ENCODE peak calls at places on chromosomes 16 and 17, in five cellular contexts. One of them, this sample, is unnamed.

GRCh38 chr17:4007346-4008081 is 43.3 kb upstream of the ATP2A3 start:
- DNase-seq in B cell: no peak
- DNase-seq in HFFc6: no peak
- DNase-seq in stimulated activated naive B cell treated with anti-CD40 and anti-IgM and Interleukin-4, amounts not matched to agents 10 μg/mL and 1 μg/mL and 100 μg/mL, for 72 hours: no peak
- DNase-seq in activated CD8-positive, alpha-beta memory T cell treated with anti-CD3 and anti-CD28 coated beads for 1 hour: no peak
- DNase-seq in this sample: no peak

GRCh38 chr16:66605177-66605999 is 884 bp downstream of the CMTM3 start:
- DNase-seq in HFFc6: peak
- DNase-seq in activated CD8-positive, alpha-beta memory T cell treated with anti-CD3 and anti-CD28 coated beads for 1 hour: no peak
- DNase-seq in B cell: peak
- DNase-seq in stimulated activated naive B cell treated with anti-CD40 and anti-IgM and Interleukin-4, amounts not matched to agents 10 μg/mL and 1 μg/mL and 100 μg/mL, for 72 hours: no peak
- DNase-seq in this sample: peak

GRCh38 chr17:17824119-17824779 is 12.5 kb downstream of the SREBF1 start:
- DNase-seq in HFFc6: no peak
- DNase-seq in B cell: no peak
- DNase-seq in activated CD8-positive, alpha-beta memory T cell treated with anti-CD3 and anti-CD28 coated beads for 1 hour: no peak
- DNase-seq in stimulated activated naive B cell treated with anti-CD40 and anti-IgM and Interleukin-4, amounts not matched to agents 10 μg/mL and 1 μg/mL and 100 μg/mL, for 72 hours: peak
- DNase-seq in this sample: no peak

GRCh38 chr17:80524150-80524712 is 20.4 kb upstream of the RPTOR start:
- DNase-seq in stimulated activated naive B cell treated with anti-CD40 and anti-IgM and Interleukin-4, amounts not matched to agents 10 μg/mL and 1 μg/mL and 100 μg/mL, for 72 hours: no peak
- DNase-seq in HFFc6: no peak
- DNase-seq in B cell: no peak
- DNase-seq in activated CD8-positive, alpha-beta memory T cell treated with anti-CD3 and anti-CD28 coated beads for 1 hour: no peak
- DNase-seq in this sample: no peak

GRCh38 chr16:89314357-89314756 is 96.9 kb downstream of the ZNF778 start:
- DNase-seq in HFFc6: no peak
- DNase-seq in B cell: no peak
- DNase-seq in stimulated activated naive B cell treated with anti-CD40 and anti-IgM and Interleukin-4, amounts not matched to agents 10 μg/mL and 1 μg/mL and 100 μg/mL, for 72 hours: no peak
- DNase-seq in activated CD8-positive, alpha-beta memory T cell treated with anti-CD3 and anti-CD28 coated beads for 1 hour: no peak
- DNase-seq in this sample: no peak

GRCh38 chr16:50505714-50506542 is 42.3 kb upstream of the NKD1 start:
- DNase-seq in stimulated activated naive B cell treated with anti-CD40 and anti-IgM and Interleukin-4, amounts not matched to agents 10 μg/mL and 1 μg/mL and 100 μg/mL, for 72 hours: no peak
- DNase-seq in HFFc6: no peak
- DNase-seq in B cell: no peak
- DNase-seq in activated CD8-positive, alpha-beta memory T cell treated with anti-CD3 and anti-CD28 coated beads for 1 hour: no peak
- DNase-seq in this sample: no peak

GRCh38 chr16:1859650-1860049 is 12.3 kb downstream of the MEIOB start:
- DNase-seq in HFFc6: no peak
- DNase-seq in stimulated activated naive B cell treated with anti-CD40 and anti-IgM and Interleukin-4, amounts not matched to agents 10 μg/mL and 1 μg/mL and 100 μg/mL, for 72 hours: no peak
- DNase-seq in activated CD8-positive, alpha-beta memory T cell treated with anti-CD3 and anti-CD28 coated beads for 1 hour: no peak
- DNase-seq in B cell: no peak
- DNase-seq in this sample: no peak

GRCh38 chr17:73325527-73325842 is 13.7 kb upstream of the CDC42EP4 start:
- DNase-seq in B cell: no peak
- DNase-seq in HFFc6: peak
- DNase-seq in activated CD8-positive, alpha-beta memory T cell treated with anti-CD3 and anti-CD28 coated beads for 1 hour: no peak
- DNase-seq in stimulated activated naive B cell treated with anti-CD40 and anti-IgM and Interleukin-4, amounts not matched to agents 10 μg/mL and 1 μg/mL and 100 μg/mL, for 72 hours: no peak
- DNase-seq in this sample: peak

GRCh38 chr17:56045907-56046306 is 107.4 kb upstream of the ANKFN1 start:
- DNase-seq in HFFc6: no peak
- DNase-seq in activated CD8-positive, alpha-beta memory T cell treated with anti-CD3 and anti-CD28 coated beads for 1 hour: no peak
- DNase-seq in B cell: no peak
- DNase-seq in stimulated activated naive B cell treated with anti-CD40 and anti-IgM and Interleukin-4, amounts not matched to agents 10 μg/mL and 1 μg/mL and 100 μg/mL, for 72 hours: no peak
- DNase-seq in this sample: no peak

GRCh38 chr16:67299269-67299668 is 19.9 kb downstream of the PLEKHG4 start:
- DNase-seq in HFFc6: no peak
- DNase-seq in stimulated activated naive B cell treated with anti-CD40 and anti-IgM and Interleukin-4, amounts not matched to agents 10 μg/mL and 1 μg/mL and 100 μg/mL, for 72 hours: no peak
- DNase-seq in activated CD8-positive, alpha-beta memory T cell treated with anti-CD3 and anti-CD28 coated beads for 1 hour: no peak
- DNase-seq in B cell: no peak
- DNase-seq in this sample: no peak

GRCh38 chr17:30332057-30332542 is 1.8 kb downstream of the TMIGD1 start:
- DNase-seq in HFFc6: peak
- DNase-seq in stimulated activated naive B cell treated with anti-CD40 and anti-IgM and Interleukin-4, amounts not matched to agents 10 μg/mL and 1 μg/mL and 100 μg/mL, for 72 hours: no peak
- DNase-seq in B cell: no peak
- DNase-seq in activated CD8-positive, alpha-beta memory T cell treated with anti-CD3 and anti-CD28 coated beads for 1 hour: peak
- DNase-seq in this sample: peak

GRCh38 chr17:40097931-40098845 is 2.2 kb downstream of the NR1D1 start:
- DNase-seq in activated CD8-positive, alpha-beta memory T cell treated with anti-CD3 and anti-CD28 coated beads for 1 hour: no peak
- DNase-seq in HFFc6: peak
- DNase-seq in B cell: no peak
- DNase-seq in stimulated activated naive B cell treated with anti-CD40 and anti-IgM and Interleukin-4, amounts not matched to agents 10 μg/mL and 1 μg/mL and 100 μg/mL, for 72 hours: no peak
- DNase-seq in this sample: peak

GRCh38 chr16:67036323-67036741 is 7.4 kb downstream of the CBFB start:
- DNase-seq in stimulated activated naive B cell treated with anti-CD40 and anti-IgM and Interleukin-4, amounts not matched to agents 10 μg/mL and 1 μg/mL and 100 μg/mL, for 72 hours: no peak
- DNase-seq in HFFc6: no peak
- DNase-seq in activated CD8-positive, alpha-beta memory T cell treated with anti-CD3 and anti-CD28 coated beads for 1 hour: no peak
- DNase-seq in B cell: no peak
- DNase-seq in this sample: no peak

GRCh38 chr17:74924250-74924948 is at the start of gene OTOP2:
- DNase-seq in B cell: no peak
- DNase-seq in stimulated activated naive B cell treated with anti-CD40 and anti-IgM and Interleukin-4, amounts not matched to agents 10 μg/mL and 1 μg/mL and 100 μg/mL, for 72 hours: no peak
- DNase-seq in activated CD8-positive, alpha-beta memory T cell treated with anti-CD3 and anti-CD28 coated beads for 1 hour: no peak
- DNase-seq in HFFc6: no peak
- DNase-seq in this sample: no peak

GRCh38 chr17:67751101-67752074 is 33.7 kb downstream of the NOL11 start:
- DNase-seq in HFFc6: no peak
- DNase-seq in activated CD8-positive, alpha-beta memory T cell treated with anti-CD3 and anti-CD28 coated beads for 1 hour: no peak
- DNase-seq in stimulated activated naive B cell treated with anti-CD40 and anti-IgM and Interleukin-4, amounts not matched to agents 10 μg/mL and 1 μg/mL and 100 μg/mL, for 72 hours: no peak
- DNase-seq in B cell: no peak
- DNase-seq in this sample: no peak

GRCh38 chr17:76584427-76585047 is 1.1 kb downstream of the ST6GALNAC2 start:
- DNase-seq in HFFc6: no peak
- DNase-seq in B cell: no peak
- DNase-seq in stimulated activated naive B cell treated with anti-CD40 and anti-IgM and Interleukin-4, amounts not matched to agents 10 μg/mL and 1 μg/mL and 100 μg/mL, for 72 hours: no peak
- DNase-seq in activated CD8-positive, alpha-beta memory T cell treated with anti-CD3 and anti-CD28 coated beads for 1 hour: no peak
- DNase-seq in this sample: no peak